ENCODE peak calls at places on chromosomes 13 and 19, in five cellular contexts. X is stimulated activated CD8-positive, alpha-beta memory T cell treated with anti-CD3 and anti-CD28 coated beads, Interleukin-4, amount 100 ng/mL, for 4 hours; A is heart right ventricle; C is endothelial cell; T is RPMI7951. W is an unnamed sample.

GRCh38 chr13:111573362-111573761 is 252.9 kb downstream of the TEX29 start:
- DNase-seq in C (no peak), A (no peak), T (no peak), X (no peak), W (no peak)

GRCh38 chr13:102774210-102774560 is 599 bp upstream of the TEX30 start:
- DNase-seq in C (no peak), A (peak; percentile 8), X (no peak), T (no peak), W (no peak)

GRCh38 chr19:18995804-18996241 is 37.5 kb downstream of the SUGP2 start:
- DNase-seq in X (no peak), T (peak; percentile 78), A (peak; percentile 28), C (peak; percentile 50), W (peak; percentile 64)

GRCh38 chr13:69204620-69205019 is 903.0 kb upstream of the ATXN8OS start:
- DNase-seq in C (no peak), A (no peak), T (no peak), X (no peak), W (no peak)

GRCh38 chr19:39430675-39431593 is 4.8 kb downstream of the RPS16 start:
- DNase-seq in X (no peak), A (peak; percentile 48), T (peak; percentile 95), C (no peak), W (no peak)

GRCh38 chr13:70107498-70108271 is at the start of gene ATXN8OS:
- DNase-seq in X (no peak), T (no peak), A (no peak), C (peak; percentile 26), W (no peak)

GRCh38 chr19:45766293-45766918 is 2.6 kb downstream of the SIX5 start:
- DNase-seq in X (no peak), A (no peak), C (no peak), T (no peak), W (no peak)

GRCh38 chr19:5664515-5664914 is 15.8 kb downstream of the MICOS13 start:
- DNase-seq in C (no peak), X (no peak), A (no peak), T (no peak), W (no peak)

GRCh38 chr13:91238036-91238435 is 109.5 kb upstream of the MIR17HG start:
- DNase-seq in C (no peak), T (no peak), A (no peak), X (no peak), W (no peak)

W was measured in left ventricle myocardium inferior.